ENCODE peak calls at places on chromosome 10, in ten cellular contexts. One of them, this sample, is unnamed.

GRCh38 chr10:122464575-122464974 is 3.2 kb downstream of the HTRA1 start:
- DNase-seq in NCI-H1694 treated with DMSO at 0.1 percent for 48 hours: no peak
- DNase-seq in gastrocnemius medialis: no peak
- DNase-seq in Right ventricle myocardium superior: no peak
- DNase-seq in HT1080: no peak
- DNase-seq in foreskin keratinocyte: no peak
- DNase-seq in HuH-7: no peak
- DNase-seq in thoracic aorta: no peak
- DNase-seq in NCI-H2227 treated with DMSO at 0.1 percent for 48 hours: no peak
- DNase-seq in NB4: no peak
- DNase-seq in this sample: no peak

GRCh38 chr10:113961261-113961938 is 82.3 kb upstream of the ADRB1 start:
- DNase-seq in NB4: peak
- DNase-seq in NCI-H1694 treated with DMSO at 0.1 percent for 48 hours: no peak
- DNase-seq in HuH-7: no peak
- DNase-seq in NCI-H2227 treated with DMSO at 0.1 percent for 48 hours: no peak
- DNase-seq in foreskin keratinocyte: no peak
- DNase-seq in Right ventricle myocardium superior: no peak
- DNase-seq in HT1080: no peak
- DNase-seq in gastrocnemius medialis: no peak
- DNase-seq in thoracic aorta: no peak
- DNase-seq in this sample: peak

GRCh38 chr10:75401569-75402485 is at the start of gene ZNF503:
- DNase-seq in NCI-H2227 treated with DMSO at 0.1 percent for 48 hours: peak
- DNase-seq in gastrocnemius medialis: peak
- DNase-seq in foreskin keratinocyte: peak
- DNase-seq in NCI-H1694 treated with DMSO at 0.1 percent for 48 hours: peak
- DNase-seq in HT1080: peak
- DNase-seq in thoracic aorta: peak
- DNase-seq in NB4: peak
- DNase-seq in HuH-7: peak
- DNase-seq in Right ventricle myocardium superior: peak
- DNase-seq in this sample: peak

GRCh38 chr10:3010819-3011422 is 56.4 kb upstream of the PFKP start:
- DNase-seq in NB4: no peak
- DNase-seq in HT1080: peak
- DNase-seq in Right ventricle myocardium superior: no peak
- DNase-seq in NCI-H1694 treated with DMSO at 0.1 percent for 48 hours: no peak
- DNase-seq in thoracic aorta: no peak
- DNase-seq in gastrocnemius medialis: no peak
- DNase-seq in HuH-7: no peak
- DNase-seq in NCI-H2227 treated with DMSO at 0.1 percent for 48 hours: no peak
- DNase-seq in foreskin keratinocyte: peak
- DNase-seq in this sample: no peak

GRCh38 chr10:80126876-80127275 is 5.7 kb upstream of the PLAC9 start:
- DNase-seq in HT1080: peak
- DNase-seq in NCI-H1694 treated with DMSO at 0.1 percent for 48 hours: no peak
- DNase-seq in gastrocnemius medialis: no peak
- DNase-seq in HuH-7: no peak
- DNase-seq in thoracic aorta: no peak
- DNase-seq in NCI-H2227 treated with DMSO at 0.1 percent for 48 hours: no peak
- DNase-seq in Right ventricle myocardium superior: no peak
- DNase-seq in NB4: no peak
- DNase-seq in foreskin keratinocyte: no peak
- DNase-seq in this sample: no peak

GRCh38 chr10:76632158-76633051 is 1005.2 kb downstream of the KCNMA1 start:
- DNase-seq in gastrocnemius medialis: no peak
- DNase-seq in NCI-H1694 treated with DMSO at 0.1 percent for 48 hours: no peak
- DNase-seq in HuH-7: no peak
- DNase-seq in thoracic aorta: no peak
- DNase-seq in NCI-H2227 treated with DMSO at 0.1 percent for 48 hours: peak
- DNase-seq in foreskin keratinocyte: peak
- DNase-seq in Right ventricle myocardium superior: no peak
- DNase-seq in HT1080: peak
- DNase-seq in NB4: peak
- DNase-seq in this sample: no peak

GRCh38 chr10:86182150-86182549 is 184.4 kb downstream of the GRID1 start:
- DNase-seq in HT1080: no peak
- DNase-seq in NCI-H2227 treated with DMSO at 0.1 percent for 48 hours: no peak
- DNase-seq in gastrocnemius medialis: no peak
- DNase-seq in foreskin keratinocyte: no peak
- DNase-seq in Right ventricle myocardium superior: no peak
- DNase-seq in NCI-H1694 treated with DMSO at 0.1 percent for 48 hours: no peak
- DNase-seq in HuH-7: no peak
- DNase-seq in NB4: no peak
- DNase-seq in thoracic aorta: no peak
- DNase-seq in this sample: no peak

GRCh38 chr10:31318854-31319601 is at the start of gene ZEB1:
- DNase-seq in NCI-H1694 treated with DMSO at 0.1 percent for 48 hours: peak
- DNase-seq in HuH-7: peak
- DNase-seq in gastrocnemius medialis: peak
- DNase-seq in HT1080: peak
- DNase-seq in NB4: peak
- DNase-seq in NCI-H2227 treated with DMSO at 0.1 percent for 48 hours: peak
- DNase-seq in Right ventricle myocardium superior: peak
- DNase-seq in thoracic aorta: peak
- DNase-seq in foreskin keratinocyte: peak
- DNase-seq in this sample: peak

GRCh38 chr10:62853710-62854109 is 37.5 kb upstream of the EGR2 start:
- DNase-seq in HuH-7: no peak
- DNase-seq in gastrocnemius medialis: no peak
- DNase-seq in Right ventricle myocardium superior: no peak
- DNase-seq in foreskin keratinocyte: no peak
- DNase-seq in NCI-H2227 treated with DMSO at 0.1 percent for 48 hours: no peak
- DNase-seq in NB4: peak
- DNase-seq in HT1080: peak
- DNase-seq in NCI-H1694 treated with DMSO at 0.1 percent for 48 hours: no peak
- DNase-seq in thoracic aorta: no peak
- DNase-seq in this sample: no peak

GRCh38 chr10:132110091-132110490 is 44.3 kb downstream of the JAKMIP3 start:
- DNase-seq in gastrocnemius medialis: no peak
- DNase-seq in Right ventricle myocardium superior: peak
- DNase-seq in foreskin keratinocyte: no peak
- DNase-seq in HT1080: no peak
- DNase-seq in NB4: no peak
- DNase-seq in thoracic aorta: no peak
- DNase-seq in NCI-H2227 treated with DMSO at 0.1 percent for 48 hours: no peak
- DNase-seq in HuH-7: no peak
- DNase-seq in NCI-H1694 treated with DMSO at 0.1 percent for 48 hours: no peak
- DNase-seq in this sample: peak

GRCh38 chr10:30435068-30435422 is 1.1 kb downstream of the MAP3K8 start:
- DNase-seq in HuH-7: no peak
- DNase-seq in gastrocnemius medialis: no peak
- DNase-seq in HT1080: no peak
- DNase-seq in NCI-H1694 treated with DMSO at 0.1 percent for 48 hours: no peak
- DNase-seq in foreskin keratinocyte: no peak
- DNase-seq in NCI-H2227 treated with DMSO at 0.1 percent for 48 hours: no peak
- DNase-seq in NB4: peak
- DNase-seq in Right ventricle myocardium superior: peak
- DNase-seq in thoracic aorta: no peak
- DNase-seq in this sample: peak

GRCh38 chr10:3554121-3554522 is 230.9 kb downstream of the KLF6 start:
- DNase-seq in HT1080: no peak
- DNase-seq in Right ventricle myocardium superior: no peak
- DNase-seq in gastrocnemius medialis: no peak
- DNase-seq in NCI-H1694 treated with DMSO at 0.1 percent for 48 hours: no peak
- DNase-seq in HuH-7: no peak
- DNase-seq in NB4: peak
- DNase-seq in foreskin keratinocyte: no peak
- DNase-seq in thoracic aorta: no peak
- DNase-seq in NCI-H2227 treated with DMSO at 0.1 percent for 48 hours: no peak
- DNase-seq in this sample: no peak

GRCh38 chr10:77357611-77358010 is 280.0 kb downstream of the KCNMA1 start:
- DNase-seq in gastrocnemius medialis: no peak
- DNase-seq in NCI-H1694 treated with DMSO at 0.1 percent for 48 hours: no peak
- DNase-seq in HuH-7: no peak
- DNase-seq in NB4: no peak
- DNase-seq in NCI-H2227 treated with DMSO at 0.1 percent for 48 hours: no peak
- DNase-seq in HT1080: peak
- DNase-seq in Right ventricle myocardium superior: no peak
- DNase-seq in foreskin keratinocyte: peak
- DNase-seq in thoracic aorta: no peak
- DNase-seq in this sample: no peak

GRCh38 chr10:132848951-132849545 is 63.1 kb upstream of the NKX6-2 start:
- DNase-seq in foreskin keratinocyte: no peak
- DNase-seq in HuH-7: no peak
- DNase-seq in HT1080: no peak
- DNase-seq in NB4: no peak
- DNase-seq in NCI-H2227 treated with DMSO at 0.1 percent for 48 hours: no peak
- DNase-seq in thoracic aorta: no peak
- DNase-seq in Right ventricle myocardium superior: peak
- DNase-seq in gastrocnemius medialis: no peak
- DNase-seq in NCI-H1694 treated with DMSO at 0.1 percent for 48 hours: no peak
- DNase-seq in this sample: no peak

GRCh38 chr10:119199231-119199992 is 8.0 kb upstream of the GRK5 start:
- DNase-seq in NCI-H1694 treated with DMSO at 0.1 percent for 48 hours: peak
- DNase-seq in thoracic aorta: no peak
- DNase-seq in HT1080: peak
- DNase-seq in NCI-H2227 treated with DMSO at 0.1 percent for 48 hours: peak
- DNase-seq in Right ventricle myocardium superior: peak
- DNase-seq in HuH-7: peak
- DNase-seq in foreskin keratinocyte: peak
- DNase-seq in gastrocnemius medialis: peak
- DNase-seq in NB4: peak
- DNase-seq in this sample: peak

GRCh38 chr10:42707229-42707628 is 68.9 kb upstream of the ZNF33B start:
- DNase-seq in HuH-7: no peak
- DNase-seq in NCI-H1694 treated with DMSO at 0.1 percent for 48 hours: no peak
- DNase-seq in NB4: no peak
- DNase-seq in thoracic aorta: no peak
- DNase-seq in gastrocnemius medialis: no peak
- DNase-seq in HT1080: no peak
- DNase-seq in foreskin keratinocyte: no peak
- DNase-seq in Right ventricle myocardium superior: no peak
- DNase-seq in NCI-H2227 treated with DMSO at 0.1 percent for 48 hours: no peak
- DNase-seq in this sample: no peak

GRCh38 chr10:58892039-58892665 is 284.3 kb upstream of the PHYHIPL start:
- DNase-seq in Right ventricle myocardium superior: peak
- DNase-seq in gastrocnemius medialis: no peak
- DNase-seq in HuH-7: no peak
- DNase-seq in NCI-H1694 treated with DMSO at 0.1 percent for 48 hours: no peak
- DNase-seq in thoracic aorta: no peak
- DNase-seq in foreskin keratinocyte: no peak
- DNase-seq in NB4: no peak
- DNase-seq in NCI-H2227 treated with DMSO at 0.1 percent for 48 hours: peak
- DNase-seq in HT1080: no peak
- DNase-seq in this sample: peak

GRCh38 chr10:132538031-132538789 is 623 bp downstream of the INPP5A start:
- DNase-seq in NCI-H1694 treated with DMSO at 0.1 percent for 48 hours: no peak
- DNase-seq in HuH-7: no peak
- DNase-seq in thoracic aorta: peak
- DNase-seq in gastrocnemius medialis: no peak
- DNase-seq in NCI-H2227 treated with DMSO at 0.1 percent for 48 hours: no peak
- DNase-seq in NB4: peak
- DNase-seq in foreskin keratinocyte: no peak
- DNase-seq in Right ventricle myocardium superior: peak
- DNase-seq in HT1080: no peak
- DNase-seq in this sample: peak

GRCh38 chr10:70309661-70310060 is 25.9 kb upstream of the NPFFR1 start:
- DNase-seq in NCI-H2227 treated with DMSO at 0.1 percent for 48 hours: no peak
- DNase-seq in foreskin keratinocyte: no peak
- DNase-seq in HuH-7: no peak
- DNase-seq in HT1080: no peak
- DNase-seq in gastrocnemius medialis: no peak
- DNase-seq in thoracic aorta: no peak
- DNase-seq in Right ventricle myocardium superior: no peak
- DNase-seq in NB4: no peak
- DNase-seq in NCI-H1694 treated with DMSO at 0.1 percent for 48 hours: no peak
- DNase-seq in this sample: no peak